ENCODE peak calls at places on chromosomes 12 and 14, in six cellular contexts. One of them, this sample, is unnamed. For H3K4me1 and H3K36me3, the result is how much of the 10 kb centered on the place peaks cover.

GRCh38 chr12:9364224-9365176 is 156.3 kb upstream of the PZP start:
- DNase-seq in Caco-2: no peak
- DNase-seq in aorta: no peak
- DNase-seq in CD8-positive, alpha-beta memory T cell: peak
- DNase-seq in OCI-LY7: peak
- DNase-seq in heart right ventricle: no peak
- DNase-seq in this sample: peak

GRCh38 chr12:124036117-124037109 is 63.4 kb downstream of the ZNF664 start:
- DNase-seq in Caco-2: peak
- DNase-seq in aorta: no peak
- DNase-seq in OCI-LY7: peak
- DNase-seq in heart right ventricle: peak
- DNase-seq in CD8-positive, alpha-beta memory T cell: peak
- DNase-seq in this sample: peak

GRCh38 chr14:71089974-71090373 is 182.7 kb downstream of the PCNX1 start:
- DNase-seq in aorta: no peak
- DNase-seq in OCI-LY7: no peak
- DNase-seq in Caco-2: no peak
- DNase-seq in CD8-positive, alpha-beta memory T cell: no peak
- DNase-seq in heart right ventricle: no peak
- DNase-seq in this sample: no peak

GRCh38 chr12:50401383-50402155 is 884 bp downstream of the LARP4 start:
- DNase-seq in aorta: no peak
- DNase-seq in OCI-LY7: peak
- DNase-seq in Caco-2: no peak
- DNase-seq in CD8-positive, alpha-beta memory T cell: no peak
- DNase-seq in heart right ventricle: peak
- DNase-seq in this sample: peak

GRCh38 chr12:63997198-63997597 is 152.7 kb downstream of the SRGAP1 start:
- DNase-seq in CD8-positive, alpha-beta memory T cell: no peak
- DNase-seq in Caco-2: no peak
- DNase-seq in aorta: no peak
- DNase-seq in heart right ventricle: no peak
- DNase-seq in OCI-LY7: no peak
- DNase-seq in this sample: no peak

GRCh38 chr14:32259368-32260013 is 56.4 kb upstream of the RNU6-8 start:
- DNase-seq in CD8-positive, alpha-beta memory T cell: no peak
- DNase-seq in OCI-LY7: no peak
- DNase-seq in aorta: no peak
- DNase-seq in Caco-2: peak
- DNase-seq in heart right ventricle: no peak
- DNase-seq in this sample: no peak

GRCh38 chr12:114697741-114698565 is 14.0 kb upstream of the TBX3 start:
- DNase-seq in aorta: no peak
- DNase-seq in heart right ventricle: no peak
- DNase-seq in Caco-2: peak
- DNase-seq in OCI-LY7: no peak
- DNase-seq in CD8-positive, alpha-beta memory T cell: no peak
- DNase-seq in this sample: no peak

GRCh38 chr14:32508281-32508680 is 179.2 kb downstream of the AKAP6 start:
- DNase-seq in OCI-LY7: no peak
- DNase-seq in CD8-positive, alpha-beta memory T cell: no peak
- DNase-seq in heart right ventricle: no peak
- DNase-seq in Caco-2: no peak
- DNase-seq in aorta: no peak
- DNase-seq in this sample: peak

GRCh38 chr12:38269897-38270296 is 46.7 kb upstream of the ALG10B start:
- DNase-seq in OCI-LY7: no peak
- DNase-seq in CD8-positive, alpha-beta memory T cell: no peak
- DNase-seq in heart right ventricle: no peak
- DNase-seq in Caco-2: no peak
- DNase-seq in aorta: no peak
- DNase-seq in this sample: no peak

GRCh38 chr14:105498430-105499255 is 7.6 kb downstream of the TEDC1 start:
- DNase-seq in Caco-2: no peak
- DNase-seq in aorta: peak
- DNase-seq in CD8-positive, alpha-beta memory T cell: no peak
- DNase-seq in heart right ventricle: no peak
- DNase-seq in OCI-LY7: no peak
- DNase-seq in this sample: no peak

GRCh38 chr14:54839681-54840080 is 62.9 kb downstream of the GCH1 start:
- DNase-seq in Caco-2: peak
- DNase-seq in heart right ventricle: no peak
- DNase-seq in CD8-positive, alpha-beta memory T cell: no peak
- DNase-seq in OCI-LY7: no peak
- DNase-seq in aorta: no peak
- DNase-seq in this sample: no peak

GRCh38 chr12:21026302-21026701 is 104.7 kb upstream of the SLCO1B1 start:
- DNase-seq in CD8-positive, alpha-beta memory T cell: no peak
- DNase-seq in Caco-2: no peak
- DNase-seq in heart right ventricle: no peak
- DNase-seq in aorta: no peak
- DNase-seq in OCI-LY7: no peak
- DNase-seq in this sample: no peak

GRCh38 chr14:45426685-45427282 is 173.8 kb upstream of the MIS18BP1 start:
- DNase-seq in Caco-2: peak
- DNase-seq in aorta: no peak
- DNase-seq in heart right ventricle: no peak
- DNase-seq in OCI-LY7: peak
- DNase-seq in CD8-positive, alpha-beta memory T cell: no peak
- DNase-seq in this sample: peak

GRCh38 chr12:120358412-120359158 is 10.4 kb downstream of the MSI1 start:
- DNase-seq in Caco-2: peak
- DNase-seq in OCI-LY7: no peak
- DNase-seq in heart right ventricle: no peak
- DNase-seq in aorta: no peak
- DNase-seq in CD8-positive, alpha-beta memory T cell: no peak
- DNase-seq in this sample: no peak

GRCh38 chr12:26298785-26299621 is 103.6 kb downstream of the SSPN start:
- DNase-seq in CD8-positive, alpha-beta memory T cell: peak
- DNase-seq in OCI-LY7: peak
- DNase-seq in Caco-2: peak
- DNase-seq in aorta: no peak
- DNase-seq in heart right ventricle: peak
- DNase-seq in this sample: peak

GRCh38 chr14:56751471-56751870 is 58.8 kb downstream of the OTX2 start:
- DNase-seq in OCI-LY7: no peak
- DNase-seq in aorta: no peak
- DNase-seq in heart right ventricle: no peak
- DNase-seq in Caco-2: no peak
- DNase-seq in CD8-positive, alpha-beta memory T cell: no peak
- DNase-seq in this sample: no peak

GRCh38 chr12:20097561-20097960 is 270.8 kb upstream of the PDE3A start:
- DNase-seq in Caco-2: no peak
- DNase-seq in OCI-LY7: no peak
- DNase-seq in aorta: no peak
- DNase-seq in heart right ventricle: no peak
- DNase-seq in CD8-positive, alpha-beta memory T cell: no peak
- DNase-seq in this sample: no peak

GRCh38 chr12:52202361-52203078 is 10.7 kb upstream of the KRT80 start:
- DNase-seq in heart right ventricle: no peak
- DNase-seq in CD8-positive, alpha-beta memory T cell: no peak
- DNase-seq in OCI-LY7: no peak
- DNase-seq in Caco-2: no peak
- DNase-seq in aorta: peak
- DNase-seq in this sample: no peak

GRCh38 chr12:7959278-7960063 is 23.5 kb upstream of the SLC2A3 start:
- DNase-seq in aorta: no peak
- DNase-seq in Caco-2: peak
- DNase-seq in heart right ventricle: no peak
- DNase-seq in OCI-LY7: peak
- DNase-seq in CD8-positive, alpha-beta memory T cell: peak
- DNase-seq in this sample: peak

GRCh38 chr14:104472536-104473243 is 106.9 kb upstream of the C14orf180 start:
- DNase-seq in CD8-positive, alpha-beta memory T cell: no peak
- DNase-seq in Caco-2: no peak
- DNase-seq in heart right ventricle: no peak
- DNase-seq in aorta: no peak
- DNase-seq in OCI-LY7: no peak
- DNase-seq in this sample: no peak

GRCh38 chr12:108309674-108310312 is 29.3 kb downstream of the CMKLR1 start:
- DNase-seq in OCI-LY7: no peak
- DNase-seq in heart right ventricle: no peak
- DNase-seq in CD8-positive, alpha-beta memory T cell: no peak
- DNase-seq in Caco-2: no peak
- DNase-seq in aorta: no peak
- DNase-seq in this sample: no peak

GRCh38 chr12:51218607-51219161 is 822 bp upstream of the POU6F1 start:
- DNase-seq in Caco-2: peak
- DNase-seq in heart right ventricle: no peak
- DNase-seq in OCI-LY7: no peak
- DNase-seq in aorta: no peak
- DNase-seq in CD8-positive, alpha-beta memory T cell: no peak
- DNase-seq in this sample: peak

GRCh38 chr12:52370906-52371608 is 3.8 kb upstream of the KRT85 start:
- DNase-seq in OCI-LY7: no peak
- DNase-seq in heart right ventricle: peak
- DNase-seq in Caco-2: no peak
- DNase-seq in aorta: peak
- DNase-seq in CD8-positive, alpha-beta memory T cell: no peak
- DNase-seq in this sample: no peak

GRCh38 chr14:24051162-24051788 is 534 bp upstream of the CARMIL3 start:
- DNase-seq in Caco-2: no peak
- DNase-seq in aorta: no peak
- DNase-seq in CD8-positive, alpha-beta memory T cell: no peak
- DNase-seq in heart right ventricle: no peak
- DNase-seq in OCI-LY7: no peak
- DNase-seq in this sample: peak

GRCh38 chr14:105748204-105748578 is 221.8 kb downstream of the TMEM121 start:
- DNase-seq in aorta: no peak
- DNase-seq in heart right ventricle: peak
- DNase-seq in CD8-positive, alpha-beta memory T cell: no peak
- DNase-seq in Caco-2: no peak
- DNase-seq in OCI-LY7: no peak
- DNase-seq in this sample: no peak

GRCh38 chr14:58876613-58877012 is 238.9 kb downstream of the DACT1 start:
- DNase-seq in Caco-2: no peak
- DNase-seq in heart right ventricle: no peak
- DNase-seq in CD8-positive, alpha-beta memory T cell: no peak
- DNase-seq in OCI-LY7: no peak
- DNase-seq in aorta: no peak
- DNase-seq in this sample: no peak

GRCh38 chr12:132521726-132522292 is 31.9 kb downstream of the FBRSL1 start:
- DNase-seq in heart right ventricle: no peak
- DNase-seq in OCI-LY7: no peak
- DNase-seq in Caco-2: no peak
- DNase-seq in CD8-positive, alpha-beta memory T cell: no peak
- DNase-seq in aorta: no peak
- DNase-seq in this sample: no peak

GRCh38 chr12:108768591-108769500 is 37.5 kb upstream of the CORO1C start:
- DNase-seq in CD8-positive, alpha-beta memory T cell: no peak
- DNase-seq in aorta: peak
- DNase-seq in heart right ventricle: no peak
- DNase-seq in Caco-2: peak
- DNase-seq in OCI-LY7: no peak
- DNase-seq in this sample: peak

GRCh38 chr12:120485914-120486881 is 9.7 kb upstream of the DYNLL1 start:
- DNase-seq in Caco-2: no peak
- DNase-seq in OCI-LY7: no peak
- DNase-seq in aorta: no peak
- DNase-seq in heart right ventricle: no peak
- DNase-seq in CD8-positive, alpha-beta memory T cell: no peak
- DNase-seq in this sample: no peak

GRCh38 chr12:14259481-14260010 is 105.9 kb upstream of the ATF7IP start:
- DNase-seq in CD8-positive, alpha-beta memory T cell: no peak
- DNase-seq in heart right ventricle: no peak
- DNase-seq in aorta: no peak
- DNase-seq in Caco-2: no peak
- DNase-seq in OCI-LY7: no peak
- DNase-seq in this sample: no peak
- H3K4me1 ChIP-seq in CD8-positive, alpha-beta memory T cell: under half
- H3K4me1 ChIP-seq in heart right ventricle: under half
- H3K4me1 ChIP-seq in aorta: under half
- H3K4me1 ChIP-seq in Caco-2: under half
- H3K4me1 ChIP-seq in OCI-LY7: half or more
- H3K4me1 ChIP-seq in this sample: under half

GRCh38 chr14:62118461-62118860 is 356.2 kb downstream of the SNAPC1 start:
- DNase-seq in OCI-LY7: no peak
- DNase-seq in Caco-2: no peak
- DNase-seq in aorta: no peak
- DNase-seq in CD8-positive, alpha-beta memory T cell: no peak
- DNase-seq in heart right ventricle: no peak
- DNase-seq in this sample: no peak

GRCh38 chr14:62117010-62117717 is 354.9 kb downstream of the SNAPC1 start:
- DNase-seq in OCI-LY7: peak
- DNase-seq in heart right ventricle: peak
- DNase-seq in aorta: peak
- DNase-seq in CD8-positive, alpha-beta memory T cell: peak
- DNase-seq in Caco-2: peak
- DNase-seq in this sample: peak

GRCh38 chr14:62117718-62118164 is 355.5 kb downstream of the SNAPC1 start:
- DNase-seq in CD8-positive, alpha-beta memory T cell: no peak
- DNase-seq in heart right ventricle: no peak
- DNase-seq in aorta: no peak
- DNase-seq in OCI-LY7: no peak
- DNase-seq in Caco-2: no peak
- DNase-seq in this sample: peak

GRCh38 chr14:62123959-62124358 is 361.7 kb downstream of the SNAPC1 start:
- DNase-seq in OCI-LY7: no peak
- DNase-seq in CD8-positive, alpha-beta memory T cell: no peak
- DNase-seq in heart right ventricle: no peak
- DNase-seq in Caco-2: no peak
- DNase-seq in aorta: no peak
- DNase-seq in this sample: no peak

GRCh38 chr14:62118871-62119270 is 356.7 kb downstream of the SNAPC1 start:
- DNase-seq in CD8-positive, alpha-beta memory T cell: no peak
- DNase-seq in OCI-LY7: no peak
- DNase-seq in aorta: no peak
- DNase-seq in Caco-2: no peak
- DNase-seq in heart right ventricle: no peak
- DNase-seq in this sample: no peak
- H3K36me3 ChIP-seq in CD8-positive, alpha-beta memory T cell: under half
- H3K36me3 ChIP-seq in OCI-LY7: under half
- H3K36me3 ChIP-seq in aorta: under half
- H3K36me3 ChIP-seq in Caco-2: under half
- H3K36me3 ChIP-seq in heart right ventricle: under half
- H3K36me3 ChIP-seq in this sample: under half

GRCh38 chr12:94997061-94997460 is 6.4 kb downstream of the NDUFA12 start:
- DNase-seq in heart right ventricle: no peak
- DNase-seq in aorta: no peak
- DNase-seq in OCI-LY7: no peak
- DNase-seq in CD8-positive, alpha-beta memory T cell: no peak
- DNase-seq in Caco-2: no peak
- DNase-seq in this sample: no peak
- H3K4me1 ChIP-seq in heart right ventricle: under half
- H3K4me1 ChIP-seq in aorta: under half
- H3K4me1 ChIP-seq in OCI-LY7: under half
- H3K4me1 ChIP-seq in CD8-positive, alpha-beta memory T cell: under half
- H3K4me1 ChIP-seq in Caco-2: under half
- H3K4me1 ChIP-seq in this sample: under half

DNA sequence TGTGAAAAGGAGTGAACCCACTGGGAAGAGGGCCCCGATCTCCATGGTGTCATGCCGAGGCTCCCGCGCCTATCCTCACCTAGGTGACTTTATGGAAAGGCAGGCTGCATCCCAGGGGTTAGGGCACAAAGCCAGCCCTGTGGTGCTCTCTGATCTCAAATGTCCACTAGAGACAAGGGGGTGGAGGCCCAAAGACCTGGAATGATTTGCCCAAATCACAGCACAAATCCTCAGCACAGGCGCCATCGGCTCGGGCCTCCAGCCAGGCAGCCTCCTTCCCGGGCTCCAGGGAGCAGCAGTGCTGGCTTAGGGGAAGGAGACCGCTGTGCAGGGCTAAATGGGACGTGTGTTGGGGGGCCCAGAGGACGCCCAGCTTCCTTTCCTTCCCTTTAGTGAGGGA is 17.6 kb downstream of the CHGA start:
- DNase-seq in CD8-positive, alpha-beta memory T cell: no peak
- DNase-seq in heart right ventricle: no peak
- DNase-seq in aorta: no peak
- DNase-seq in OCI-LY7: no peak
- DNase-seq in Caco-2: no peak
- DNase-seq in this sample: no peak
- H3K36me3 ChIP-seq in CD8-positive, alpha-beta memory T cell: under half
- H3K36me3 ChIP-seq in heart right ventricle: under half
- H3K36me3 ChIP-seq in aorta: under half
- H3K36me3 ChIP-seq in OCI-LY7: under half
- H3K36me3 ChIP-seq in Caco-2: under half
- H3K36me3 ChIP-seq in this sample: under half